ENCODE peak calls at places on chromosomes 13 and 19, in five cellular contexts. H, N, R, F and K are unnamed samples.

GRCh38 chr13:108963846-108964600 is 334.6 kb downstream of the MYO16 start:
- DNase-seq in H (no peak), N (no peak), R (no peak), F (peak), K (no peak)

GRCh38 chr19:32599736-32600157 is 18.8 kb downstream of the PDCD5 start:
- DNase-seq in H (no peak), N (peak), R (no peak), F (peak), K (peak)

GRCh38 chr13:76552807-76553206 is 333.4 kb downstream of the KCTD12 start:
- DNase-seq in H (no peak), N (no peak), R (no peak), F (no peak), K (no peak)

GRCh38 chr19:18051887-18052286 is 34.8 kb downstream of the IL12RB1 start:
- DNase-seq in H (no peak), N (no peak), R (no peak), F (no peak), K (no peak)

GRCh38 chr19:47446534-47447469 is 24.9 kb downstream of the SLC8A2 start:
- DNase-seq in H (peak), N (no peak), R (peak), F (no peak), K (peak)

GRCh38 chr19:47228168-47228936 is 2.6 kb downstream of the BBC3 start:
- DNase-seq in H (peak), N (no peak), R (peak), F (no peak), K (peak)

GRCh38 chr13:99980201-99981114 is 1.1 kb upstream of the ZIC2 start:
- DNase-seq in H (peak), N (peak), R (peak), F (peak), K (peak)

GRCh38 chr13:75541287-75541686 is 3.6 kb upstream of the COMMD6 start:
- DNase-seq in H (no peak), N (no peak), R (no peak), F (no peak), K (peak)

GRCh38 chr19:42295831-42296525 is 6.0 kb upstream of the PRR19 start:
- DNase-seq in H (peak), N (peak), R (peak), F (peak), K (peak)

GRCh38 chr13:51721485-51721884 is 82.5 kb downstream of the DHRS12 start:
- DNase-seq in H (no peak), N (no peak), R (no peak), F (no peak), K (no peak)

GRCh38 chr19:46052896-46053295 is 12.1 kb upstream of the IGFL4 start:
- DNase-seq in H (no peak), N (no peak), R (no peak), F (no peak), K (no peak)

GRCh38 chr19:46060012-46060411 is 19.2 kb upstream of the IGFL4 start:
- DNase-seq in H (no peak), N (no peak), R (no peak), F (no peak), K (no peak)

DNA sequence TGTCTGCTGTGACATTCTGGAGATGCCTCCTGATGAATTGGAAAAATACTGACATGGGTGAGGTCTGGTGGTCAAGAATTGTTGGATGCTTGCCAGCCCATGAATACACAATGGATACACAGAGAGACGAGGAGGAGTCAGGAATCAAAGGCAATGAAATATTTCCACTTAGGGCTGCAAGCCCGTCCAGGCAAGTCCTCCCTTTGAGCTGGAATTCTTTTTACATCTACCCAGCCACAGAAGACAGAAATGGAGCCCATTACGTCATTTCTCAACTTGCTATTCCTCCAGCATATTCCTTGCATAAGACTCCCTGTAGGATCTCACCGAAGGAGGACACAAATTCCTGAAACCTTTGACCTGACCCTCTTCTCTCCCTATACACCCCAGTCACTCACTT is 15.7 kb upstream of the IGFL4 start:
- DNase-seq in H (no peak), N (no peak), R (no peak), F (no peak), K (no peak)
- H2BK12ac ChIP-seq in H (no peak), N (no peak), R (no peak), F (no peak), K (no peak)

GRCh38 chr13:68944272-68944671 is 1163.4 kb upstream of the ATXN8OS start:
- DNase-seq in H (no peak), N (no peak), R (no peak), F (no peak), K (no peak)

GRCh38 chr13:68940049-68940448 is 1167.6 kb upstream of the ATXN8OS start:
- DNase-seq in H (no peak), N (no peak), R (no peak), F (no peak), K (no peak)

DNA sequence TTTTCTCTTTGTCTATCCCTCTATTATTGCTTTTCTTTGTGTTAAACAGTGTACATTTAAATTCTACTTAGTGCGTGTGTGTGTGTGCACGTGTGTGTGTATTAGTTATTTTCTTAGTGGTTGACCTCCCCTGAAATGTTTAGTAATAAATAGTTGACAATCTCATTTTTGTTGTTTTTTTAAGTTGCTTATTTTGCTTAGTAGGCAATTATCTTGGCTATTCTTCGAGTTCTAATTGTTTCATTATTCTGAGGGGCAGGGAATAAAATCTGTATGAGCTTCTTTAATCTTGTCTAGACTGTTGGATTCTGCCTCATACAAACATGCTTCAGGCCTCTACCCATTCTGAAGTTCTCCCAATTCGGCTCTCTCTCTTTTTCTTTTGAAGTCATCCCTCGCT is 1169.0 kb upstream of the ATXN8OS start:
- DNase-seq in H (no peak), N (no peak), R (no peak), F (no peak), K (no peak)
- H2BK12ac ChIP-seq in H (no peak), N (no peak), R (no peak), F (no peak), K (no peak)

DNA sequence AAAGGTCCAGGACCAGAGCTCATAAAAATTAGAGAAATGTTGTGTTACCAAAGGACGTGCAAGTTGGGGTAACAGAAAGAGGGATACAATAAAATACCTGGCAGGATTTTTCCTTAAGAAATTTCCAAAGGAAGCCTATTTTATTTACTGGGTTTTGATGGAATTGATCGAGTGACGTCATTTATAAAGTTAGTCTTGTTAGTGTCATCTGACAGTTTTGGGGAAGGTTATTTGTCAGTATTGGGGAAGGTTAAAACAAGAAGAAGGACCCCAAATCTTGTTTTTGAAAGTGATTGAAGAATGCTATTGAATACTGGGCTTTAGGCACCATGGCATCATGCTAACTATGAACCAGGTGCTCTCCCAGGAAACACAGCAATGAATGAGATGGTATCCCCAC is 287.9 kb downstream of the HS6ST3 start:
- DNase-seq in H (no peak), N (no peak), R (no peak), F (no peak), K (no peak)
- H2BK12ac ChIP-seq in H (no peak), N (no peak), R (no peak), F (no peak), K (no peak)

GRCh38 chr13:47853236-47853635 is 147.8 kb downstream of the SUCLA2 start:
- DNase-seq in H (no peak), N (no peak), R (no peak), F (no peak), K (peak)
- H2BK12ac ChIP-seq in H (no peak), N (no peak), R (no peak), F (no peak), K (no peak)

DNA sequence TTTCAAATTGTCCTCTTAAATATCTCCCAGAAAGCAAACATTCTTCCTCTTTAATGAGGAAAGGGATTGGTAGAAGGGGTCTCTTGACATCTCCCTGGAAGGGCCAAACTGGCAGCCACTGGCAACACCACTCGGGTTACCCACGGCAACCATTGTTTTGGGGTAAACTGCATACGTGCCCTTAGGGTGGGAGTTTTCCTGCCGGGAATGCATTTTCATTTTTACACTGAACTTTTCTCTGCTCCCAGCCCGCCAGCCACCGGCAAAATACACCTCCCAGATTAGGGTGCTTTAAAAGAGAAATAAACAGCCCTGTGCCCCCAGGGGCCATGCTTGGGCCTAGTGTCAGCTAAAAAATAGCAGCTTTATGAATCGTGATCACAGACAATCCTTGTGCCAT is 38.4 kb downstream of the C13orf46 start:
- DNase-seq in H (no peak), N (no peak), R (no peak), F (no peak), K (no peak)
- H2BK12ac ChIP-seq in H (no peak), N (no peak), R (no peak), F (no peak), K (no peak)